ENCODE peak calls at places on chromosomes 11 and 22, in six cellular contexts. K is activated naive CD8-positive, alpha-beta T cell treated with anti-CD3 and anti-CD28 coated beads, Interleukin-2, amount 10 ng/mL, durations not matched to agents 7 days and 5 days; R is NCI-H2081; I is activated CD4-positive, alpha-beta T cell treated with anti-CD3 and anti-CD28 coated beads, Interleukin-2, amount 50 U/mL, for 48 hours; G is hypothalamus; W is iPS-NIHi11. O is an unnamed sample.

GRCh38 chr22:36015806-36016519 is 12.7 kb downstream of the RBFOX2 start:
- DNase-seq in W (no peak), I (no peak), R (no peak), K (no peak), G (no peak), O (no peak)

GRCh38 chr22:49010086-49010863 is 817.4 kb downstream of the BRD1 start:
- DNase-seq in W (no peak), G (no peak), K (peak; percentile 2), I (no peak), R (no peak), O (no peak)

GRCh38 chr22:36301851-36302250 is 48.9 kb downstream of the APOL1 start:
- DNase-seq in I (no peak), G (no peak), K (no peak), W (no peak), R (no peak), O (no peak)

GRCh38 chr11:41954034-41954433 is 494.6 kb upstream of the LRRC4C start:
- DNase-seq in K (no peak), G (no peak), R (no peak), W (no peak), I (no peak), O (no peak)

GRCh38 chr11:69948256-69949141 is 129.3 kb upstream of the FGF3 start:
- DNase-seq in I (no peak), G (no peak), W (no peak), R (no peak), K (no peak), O (no peak)

GRCh38 chr22:27115816-27116256 is 458.4 kb downstream of the MIAT start:
- DNase-seq in W (no peak), K (no peak), I (no peak), R (no peak), G (no peak), O (no peak)

GRCh38 chr22:38815844-38816243 is 21.9 kb upstream of the DNAL4 start:
- DNase-seq in I (no peak), K (no peak), R (no peak), G (no peak), W (no peak), O (no peak)

GRCh38 chr11:17389205-17389956 is 922 bp upstream of the KCNJ11 start:
- DNase-seq in W (peak; percentile 93), I (peak; percentile 76), G (peak; percentile 70), K (peak; percentile 91), R (peak; percentile 90), O (peak; percentile 77)

GRCh38 chr22:42930810-42931420 is 73.8 kb upstream of the ARFGAP3 start:
- DNase-seq in K (no peak), W (no peak), R (no peak), G (no peak), I (peak; percentile 17), O (no peak)

GRCh38 chr22:41146573-41146972 is 54.2 kb downstream of the EP300 start:
- DNase-seq in R (no peak), G (no peak), K (no peak), W (no peak), I (no peak), O (no peak)

GRCh38 chr11:128837627-128838026 is 29.5 kb downstream of the KCNJ1 start:
- DNase-seq in I (peak; percentile 18), G (no peak), R (no peak), W (no peak), K (no peak), O (peak; percentile 23)

GRCh38 chr22:45344339-45344738 is 34.6 kb downstream of the FAM118A start:
- DNase-seq in W (peak; percentile 47), G (no peak), K (no peak), I (no peak), R (no peak), O (no peak)

GRCh38 chr11:126585388-126586302 is 230.2 kb downstream of the ST3GAL4 start:
- DNase-seq in R (peak; percentile 89), K (no peak), I (no peak), G (no peak), W (peak; percentile 76), O (no peak)

GRCh38 chr11:71404209-71404608 is 44.0 kb downstream of the DHCR7 start:
- DNase-seq in R (no peak), W (no peak), I (no peak), G (no peak), K (no peak), O (no peak)

GRCh38 chr11:126682590-126682989 is 318.0 kb downstream of the KIRREL3 start:
- DNase-seq in G (no peak), R (no peak), W (no peak), I (no peak), K (no peak), O (no peak)

GRCh38 chr11:2824851-2825250 is 60.7 kb downstream of the CDKN1C start:
- DNase-seq in W (no peak), R (no peak), I (no peak), G (no peak), K (no peak), O (no peak)

GRCh38 chr22:29214232-29214631 is 8.5 kb downstream of the EMID1 start:
- DNase-seq in K (no peak), I (no peak), G (no peak), W (peak; percentile 25), R (no peak), O (no peak)

GRCh38 chr22:43100223-43100622 is 10.3 kb upstream of the BIK start:
- DNase-seq in R (no peak), K (no peak), I (no peak), W (no peak), G (no peak), O (no peak)

GRCh38 chr11:71367756-71368155 is 80.4 kb downstream of the DHCR7 start:
- DNase-seq in R (no peak), G (no peak), W (no peak), I (no peak), K (no peak), O (no peak)

GRCh38 chr11:11416917-11417316 is 63.9 kb upstream of the CSNK2A3 start:
- DNase-seq in I (no peak), W (no peak), K (no peak), G (no peak), R (no peak), O (no peak)

O was measured in CD4-positive, alpha-beta memory T cell.